ENCODE peak calls at places on chromosomes 13 and 19, in four cellular contexts. K is HepG2, J is GM12878, I is K562. Z is an unnamed sample.

GRCh38 chr19:51122112-51122981 is 2.4 kb upstream of the SIGLEC9 start:
- DNase-seq in I (no peak), J (no peak), K (no peak), Z (no peak)

GRCh38 chr13:50592412-50593145 is 250.9 kb downstream of the DLEU7 start:
- DNase-seq in K (no peak), I (no peak), J (no peak), Z (no peak)

GRCh38 chr19:2365201-2365970 is 5.3 kb downstream of the TMPRSS9 start:
- DNase-seq in I (no peak), J (no peak), K (no peak), Z (no peak)

GRCh38 chr13:108859202-108860012 is 230.0 kb downstream of the MYO16 start:
- DNase-seq in K (no peak), I (no peak), J (no peak), Z (no peak)

GRCh38 chr19:5397804-5398692 is 57.2 kb upstream of the ZNRF4 start:
- DNase-seq in K (peak; percentile 16), I (peak; percentile 72), J (no peak), Z (peak; percentile 56)

GRCh38 chr13:99199541-99200432 is 867 bp upstream of the UBAC2 start:
- DNase-seq in I (peak; percentile 62), K (no peak), J (no peak), Z (peak; percentile 19)

GRCh38 chr13:53941588-53942190 is 913.1 kb downstream of the OLFM4 start:
- DNase-seq in K (no peak), I (no peak), J (no peak), Z (no peak)

GRCh38 chr19:4164262-4164661 is 10.8 kb downstream of the CREB3L3 start:
- DNase-seq in J (no peak), K (no peak), I (no peak), Z (no peak)

GRCh38 chr13:95660981-95661581 is 15.9 kb upstream of the DNAJC3 start:
- DNase-seq in J (no peak), K (peak; percentile 51), I (peak; percentile 15), Z (peak; percentile 25)

GRCh38 chr13:74063533-74064100 is 70.6 kb downstream of the KLF12 start:
- DNase-seq in K (no peak), I (no peak), J (no peak), Z (no peak)

GRCh38 chr13:63291701-63292100 is 1876.1 kb upstream of the PCDH20 start:
- DNase-seq in I (no peak), J (no peak), K (no peak), Z (no peak)

GRCh38 chr13:113350065-113350937 is 13.6 kb downstream of the GRTP1 start:
- DNase-seq in K (peak; percentile 20), J (no peak), I (no peak), Z (no peak)

GRCh38 chr13:104382941-104383340 is 1316.7 kb upstream of the SLC10A2 start:
- DNase-seq in I (no peak), K (no peak), J (no peak), Z (no peak)

GRCh38 chr19:17240062-17240854 is 5.5 kb downstream of the NR2F6 start:
- DNase-seq in I (no peak), K (peak; percentile 60), J (no peak), Z (no peak)

GRCh38 chr13:67238277-67238859 is 8.2 kb upstream of the PCDH9 start:
- DNase-seq in I (peak; percentile 15), J (no peak), K (peak; percentile 16), Z (no peak)

GRCh38 chr19:41436664-41436951 is 3.1 kb downstream of the DMAC2 start:
- DNase-seq in I (no peak), J (no peak), K (no peak), Z (no peak)

GRCh38 chr19:34176581-34176980 is 4.3 kb downstream of the LSM14A start:
- DNase-seq in J (no peak), I (no peak), K (no peak), Z (no peak)

GRCh38 chr13:33109319-33109718 is 93.1 kb downstream of the KL start:
- DNase-seq in K (no peak), J (no peak), I (no peak), Z (no peak)

GRCh38 chr13:19587635-19588300 is 26.4 kb upstream of the TPTE2 start:
- DNase-seq in J (no peak), I (peak; percentile 8), K (peak; percentile 70), Z (peak; percentile 13)

GRCh38 chr13:91399189-91400093 is 1.0 kb downstream of the GPC5 start:
- DNase-seq in I (no peak), J (no peak), K (no peak), Z (no peak)

GRCh38 chr13:32903720-32904119 is 112.5 kb upstream of the KL start:
- DNase-seq in J (no peak), I (no peak), K (no peak), Z (no peak)

GRCh38 chr19:39433480-39434079 is 2.2 kb downstream of the RPS16 start:
- DNase-seq in K (no peak), I (no peak), J (no peak), Z (no peak)

GRCh38 chr19:39432677-39433025 is 3.1 kb downstream of the RPS16 start:
- DNase-seq in K (no peak), J (no peak), I (no peak), Z (no peak)

GRCh38 chr19:39427707-39428106 is 8.0 kb downstream of the RPS16 start:
- DNase-seq in J (no peak), K (no peak), I (no peak), Z (no peak)

GRCh38 chr19:39428309-39429112 is 7.2 kb downstream of the RPS16 start:
- DNase-seq in I (no peak), J (no peak), K (peak; percentile 66), Z (no peak)

GRCh38 chr19:39430675-39431593 is 4.8 kb downstream of the RPS16 start:
- DNase-seq in J (no peak), I (peak; percentile 46), K (peak; percentile 71), Z (no peak)
- TF ChIP-seq FOXK2 in J (no peak), I (peak; percentile 53), K (no peak), Z (no peak)

GRCh38 chr13:80145291-80145690 is 195.6 kb downstream of the SPRY2 start:
- DNase-seq in I (no peak), J (no peak), K (no peak), Z (no peak)

GRCh38 chr13:80137994-80138393 is 202.9 kb downstream of the SPRY2 start:
- DNase-seq in I (no peak), J (no peak), K (no peak), Z (no peak)

GRCh38 chr13:80144493-80144892 is 196.4 kb downstream of the SPRY2 start:
- DNase-seq in I (no peak), K (no peak), J (no peak), Z (no peak)

GRCh38 chr13:80139196-80139595 is 201.7 kb downstream of the SPRY2 start:
- DNase-seq in J (no peak), I (no peak), K (no peak), Z (no peak)

GRCh38 chr13:80141114-80141849 is 199.6 kb downstream of the SPRY2 start:
- DNase-seq in J (no peak), K (no peak), I (no peak), Z (peak; percentile 38)
- TF ChIP-seq SP1 in J (no peak), K (no peak), I (no peak), Z (no peak)

GRCh38 chr19:19260417-19260816 is 12.7 kb downstream of the TM6SF2 start:
- DNase-seq in I (no peak), J (no peak), K (no peak), Z (no peak)
- TF ChIP-seq FOXK2 in I (no peak), J (no peak), K (no peak), Z (no peak)

DNA sequence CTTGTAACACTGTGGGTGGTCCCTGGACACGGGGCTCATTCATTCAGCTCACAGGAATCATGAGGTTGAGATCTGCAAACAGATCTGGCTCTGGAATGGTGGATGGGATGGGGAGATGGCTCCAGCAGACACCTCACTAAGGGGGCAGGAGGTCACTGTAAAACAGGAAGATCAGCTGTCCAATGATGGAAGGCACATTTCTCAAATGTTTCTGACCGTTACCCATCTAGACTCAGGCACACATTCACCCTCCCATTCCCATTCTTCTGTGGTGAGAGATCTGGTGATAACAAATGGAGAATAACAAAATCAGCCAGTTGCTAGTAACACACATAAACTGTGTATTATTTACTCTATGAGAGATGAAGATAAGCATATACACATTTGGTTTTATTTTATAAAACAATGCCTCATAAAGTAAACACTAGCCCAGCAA is 236.0 kb downstream of the TSHZ3 start:
- DNase-seq in K (no peak), J (no peak), I (no peak), Z (no peak)
- TF ChIP-seq SP1 in K (no peak), J (no peak), I (no peak), Z (no peak)

GRCh38 chr19:28504139-28504538 is 708.8 kb downstream of the UQCRFS1 start:
- DNase-seq in I (no peak), K (no peak), J (no peak), Z (no peak)
- TF ChIP-seq FOXK2 in I (no peak), K (no peak), J (no peak), Z (no peak)

DNA sequence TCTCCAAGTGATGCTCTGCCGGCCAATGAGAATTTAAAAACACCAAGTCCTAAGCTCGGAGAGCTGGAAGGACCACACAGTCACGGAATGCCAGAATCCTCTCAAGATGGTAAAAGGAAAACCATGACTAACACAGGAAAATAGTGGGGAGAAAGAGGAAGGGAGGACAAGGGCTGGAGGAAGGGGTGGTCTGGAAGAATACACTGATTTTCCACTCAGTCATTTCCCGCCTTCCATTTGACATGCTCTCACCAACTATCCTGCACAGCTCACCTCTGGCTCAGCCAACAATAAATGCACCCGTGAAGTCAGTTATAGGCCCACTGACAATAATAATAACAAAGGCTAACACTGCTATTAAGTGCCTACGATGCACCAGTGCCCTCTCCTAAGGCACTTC is 31.5 kb downstream of the SLC7A1 start:
- DNase-seq in J (no peak), K (no peak), I (no peak), Z (no peak)
- TF ChIP-seq SP1 in J (no peak), K (no peak), I (no peak), Z (no peak)

DNA sequence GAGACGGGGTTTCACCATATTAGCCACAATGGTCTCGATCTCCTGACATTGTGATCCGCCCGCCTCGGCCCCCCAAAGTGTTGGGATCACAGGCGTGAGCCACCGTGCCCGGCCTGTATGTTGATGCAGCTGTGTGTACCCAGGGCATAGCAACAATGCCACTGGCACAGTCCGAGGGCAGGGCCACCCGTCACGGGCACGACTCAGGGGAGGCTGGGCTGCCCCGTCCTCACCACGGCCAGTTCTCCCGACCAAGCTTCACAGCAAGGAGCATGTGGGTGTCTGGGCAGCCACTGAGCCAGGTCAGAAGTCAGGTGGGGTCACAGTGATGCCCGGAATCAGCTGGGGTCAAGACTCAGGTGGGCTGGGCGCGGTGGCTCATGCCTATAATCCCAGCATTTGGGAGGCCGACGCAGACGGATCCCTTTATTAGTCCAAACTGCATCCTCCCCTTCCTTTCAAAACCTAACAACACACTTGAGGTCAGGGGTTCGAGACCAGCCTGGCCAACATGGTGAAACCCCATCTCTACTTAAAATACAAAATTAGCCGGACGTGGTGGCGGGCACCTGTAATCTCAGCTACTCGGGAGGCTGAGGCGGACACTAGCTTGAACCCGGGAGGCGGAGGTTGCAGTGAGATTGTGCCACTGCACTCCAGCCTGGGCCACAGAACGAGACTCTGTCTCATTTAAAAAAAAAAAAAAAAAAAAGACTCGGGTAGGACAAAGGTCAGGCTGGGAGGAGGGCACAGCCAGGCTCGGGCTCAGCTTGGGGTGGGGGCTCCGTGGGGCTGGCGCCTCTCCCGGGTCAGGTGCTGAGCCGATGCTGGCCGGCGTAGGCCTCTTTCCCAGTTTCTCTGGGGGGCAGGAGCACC is 1.2 kb upstream of the CDC34 start:
- DNase-seq in K (no peak), I (no peak), J (no peak), Z (no peak)
- TF ChIP-seq FOXK2 in K (no peak), I (no peak), J (no peak), Z (no peak)

Z was measured in HEK293T.